ENCODE peak calls at places on chromosomes 16 and 17, in seven cellular contexts. One of them, this sample, is unnamed.

GRCh38 chr16:31869511-31870201 is 4.0 kb upstream of the ZNF267 start:
- DNase-seq in activated CD4-positive, alpha-beta T cell treated with anti-CD3 and anti-CD28 coated beads for 48 hours: peak; percentile 80
- DNase-seq in cardiac muscle cell: peak; percentile 29
- DNase-seq in body of pancreas: no peak
- DNase-seq in MCF 10A: peak; percentile 58
- DNase-seq in stimulated activated CD8-positive, alpha-beta memory T cell treated with anti-CD3 and anti-CD28 coated beads, Interleukin-2, amount 100 ng/mL, for 1 hour: peak; percentile 56
- DNase-seq in right lobe of liver: peak; percentile 56
- DNase-seq in this sample: peak; percentile 67

GRCh38 chr17:2138768-2139167 is 83.9 kb downstream of the HIC1 start:
- DNase-seq in body of pancreas: no peak
- DNase-seq in cardiac muscle cell: peak; percentile 50
- DNase-seq in activated CD4-positive, alpha-beta T cell treated with anti-CD3 and anti-CD28 coated beads for 48 hours: no peak
- DNase-seq in stimulated activated CD8-positive, alpha-beta memory T cell treated with anti-CD3 and anti-CD28 coated beads, Interleukin-2, amount 100 ng/mL, for 1 hour: no peak
- DNase-seq in MCF 10A: peak; percentile 50
- DNase-seq in right lobe of liver: no peak
- DNase-seq in this sample: no peak

GRCh38 chr16:86752582-86753175 is 174.3 kb downstream of the FOXL1 start:
- DNase-seq in cardiac muscle cell: no peak
- DNase-seq in activated CD4-positive, alpha-beta T cell treated with anti-CD3 and anti-CD28 coated beads for 48 hours: no peak
- DNase-seq in MCF 10A: no peak
- DNase-seq in stimulated activated CD8-positive, alpha-beta memory T cell treated with anti-CD3 and anti-CD28 coated beads, Interleukin-2, amount 100 ng/mL, for 1 hour: no peak
- DNase-seq in body of pancreas: no peak
- DNase-seq in right lobe of liver: no peak
- DNase-seq in this sample: no peak

GRCh38 chr16:84559311-84559932 is 55.0 kb upstream of the MEAK7 start:
- DNase-seq in stimulated activated CD8-positive, alpha-beta memory T cell treated with anti-CD3 and anti-CD28 coated beads, Interleukin-2, amount 100 ng/mL, for 1 hour: no peak
- DNase-seq in MCF 10A: no peak
- DNase-seq in activated CD4-positive, alpha-beta T cell treated with anti-CD3 and anti-CD28 coated beads for 48 hours: no peak
- DNase-seq in body of pancreas: no peak
- DNase-seq in right lobe of liver: no peak
- DNase-seq in cardiac muscle cell: no peak
- DNase-seq in this sample: no peak

GRCh38 chr16:14186007-14186953 is 115.2 kb downstream of the MRTFB start:
- DNase-seq in body of pancreas: no peak
- DNase-seq in MCF 10A: peak; percentile 18
- DNase-seq in activated CD4-positive, alpha-beta T cell treated with anti-CD3 and anti-CD28 coated beads for 48 hours: peak; percentile 18
- DNase-seq in stimulated activated CD8-positive, alpha-beta memory T cell treated with anti-CD3 and anti-CD28 coated beads, Interleukin-2, amount 100 ng/mL, for 1 hour: no peak
- DNase-seq in cardiac muscle cell: peak; percentile 77
- DNase-seq in right lobe of liver: no peak
- DNase-seq in this sample: no peak

GRCh38 chr17:14840616-14841231 is 424.4 kb downstream of the PMP22 start:
- DNase-seq in cardiac muscle cell: no peak
- DNase-seq in activated CD4-positive, alpha-beta T cell treated with anti-CD3 and anti-CD28 coated beads for 48 hours: no peak
- DNase-seq in MCF 10A: peak; percentile 40
- DNase-seq in right lobe of liver: no peak
- DNase-seq in stimulated activated CD8-positive, alpha-beta memory T cell treated with anti-CD3 and anti-CD28 coated beads, Interleukin-2, amount 100 ng/mL, for 1 hour: no peak
- DNase-seq in body of pancreas: no peak
- DNase-seq in this sample: no peak

GRCh38 chr17:16259926-16260325 is 42.9 kb downstream of the PIGL start:
- DNase-seq in MCF 10A: no peak
- DNase-seq in cardiac muscle cell: no peak
- DNase-seq in stimulated activated CD8-positive, alpha-beta memory T cell treated with anti-CD3 and anti-CD28 coated beads, Interleukin-2, amount 100 ng/mL, for 1 hour: no peak
- DNase-seq in right lobe of liver: no peak
- DNase-seq in body of pancreas: no peak
- DNase-seq in activated CD4-positive, alpha-beta T cell treated with anti-CD3 and anti-CD28 coated beads for 48 hours: no peak
- DNase-seq in this sample: no peak

GRCh38 chr16:89540557-89540956 is 19.9 kb upstream of the RPL13 start:
- DNase-seq in activated CD4-positive, alpha-beta T cell treated with anti-CD3 and anti-CD28 coated beads for 48 hours: no peak
- DNase-seq in MCF 10A: no peak
- DNase-seq in cardiac muscle cell: no peak
- DNase-seq in body of pancreas: no peak
- DNase-seq in stimulated activated CD8-positive, alpha-beta memory T cell treated with anti-CD3 and anti-CD28 coated beads, Interleukin-2, amount 100 ng/mL, for 1 hour: no peak
- DNase-seq in right lobe of liver: no peak
- DNase-seq in this sample: no peak